ENCODE peak calls at places on chromosomes 1 and 21, in eight cellular contexts. M, S, J, B, H, E, C and X are unnamed samples.

GRCh38 chr1:151639466-151639865 is 27.6 kb downstream of the SNX27 start:
- DNase-seq in H (peak), C (no peak), J (peak), M (no peak), B (no peak), E (no peak), S (no peak), X (no peak)

GRCh38 chr1:74772945-74773344 is 40.0 kb downstream of the TYW3 start:
- DNase-seq in E (no peak), S (no peak), B (no peak), H (no peak), C (no peak), M (no peak), J (no peak), X (no peak)

GRCh38 chr1:113812661-113813135 is 422 bp upstream of the RSBN1 start:
- DNase-seq in J (peak), C (no peak), S (no peak), M (peak), B (no peak), H (no peak), E (no peak), X (no peak)

GRCh38 chr1:226990133-226990716 is 50.1 kb downstream of the COQ8A start:
- DNase-seq in S (no peak), E (no peak), C (no peak), M (peak), B (no peak), J (no peak), H (peak), X (no peak)

GRCh38 chr1:222087207-222087920 is 345.5 kb upstream of the DUSP10 start:
- DNase-seq in H (no peak), M (no peak), B (no peak), S (no peak), J (peak), C (no peak), E (no peak), X (no peak)

GRCh38 chr1:15956150-15956549 is 19.8 kb downstream of the ZBTB17 start:
- DNase-seq in C (no peak), J (peak), E (no peak), B (no peak), S (peak), H (no peak), M (no peak), X (no peak)

GRCh38 chr1:235075955-235076308 is 52.7 kb downstream of the TOMM20 start:
- DNase-seq in B (no peak), H (no peak), S (no peak), C (no peak), M (peak), J (no peak), E (no peak), X (no peak)

GRCh38 chr21:45989355-45990048 is 7.9 kb downstream of the COL6A1 start:
- DNase-seq in C (no peak), J (no peak), B (no peak), H (no peak), E (peak), S (no peak), M (peak), X (no peak)

GRCh38 chr1:160800645-160801408 is 4.9 kb downstream of the LY9 start:
- DNase-seq in H (no peak), M (no peak), B (no peak), S (no peak), C (no peak), J (no peak), E (no peak), X (no peak)

GRCh38 chr1:32338637-32339145 is 2.7 kb upstream of the MARCKSL1 start:
- DNase-seq in C (no peak), S (no peak), E (no peak), H (no peak), B (no peak), M (peak), J (no peak), X (no peak)

GRCh38 chr1:4931486-4931885 is 277.1 kb downstream of the AJAP1 start:
- DNase-seq in C (no peak), B (peak), E (no peak), J (no peak), M (no peak), S (no peak), H (peak), X (no peak)

GRCh38 chr1:69824932-69825331 is 257.2 kb downstream of the LRRC7 start:
- DNase-seq in E (no peak), C (no peak), M (no peak), J (peak), H (peak), S (no peak), B (no peak), X (no peak)

GRCh38 chr1:193709607-193710006 is 523.2 kb upstream of the B3GALT2 start:
- DNase-seq in E (no peak), J (no peak), S (no peak), M (no peak), H (no peak), B (no peak), C (no peak), X (no peak)

GRCh38 chr1:202159534-202160371 is 649 bp downstream of the PTPN7 start:
- DNase-seq in E (no peak), J (no peak), B (no peak), S (no peak), H (no peak), M (peak), C (no peak), X (no peak)

GRCh38 chr1:18951416-18951815 is 5.1 kb downstream of the IFFO2 start:
- DNase-seq in C (no peak), B (no peak), J (no peak), E (no peak), H (no peak), S (no peak), M (no peak), X (no peak)

GRCh38 chr1:192967901-192968300 is 91.3 kb downstream of the UCHL5 start:
- DNase-seq in C (no peak), S (no peak), J (no peak), M (no peak), H (no peak), E (no peak), B (peak), X (no peak)

GRCh38 chr1:94004924-94005323 is 95.7 kb upstream of the GCLM start:
- DNase-seq in E (no peak), H (no peak), C (no peak), J (no peak), B (peak), M (no peak), S (no peak), X (no peak)

GRCh38 chr21:42102516-42102915 is 31.4 kb downstream of the UMODL1 start:
- DNase-seq in M (no peak), H (no peak), B (no peak), S (no peak), E (no peak), J (peak), C (no peak), X (no peak)

GRCh38 chr1:106289265-106289664 is 767.2 kb upstream of the PRMT6 start:
- DNase-seq in J (no peak), B (no peak), E (no peak), H (no peak), S (no peak), C (no peak), M (no peak), X (no peak)

GRCh38 chr1:43367026-43367903 is 546 bp downstream of the ELOVL1 start:
- DNase-seq in E (no peak), J (no peak), S (no peak), H (no peak), M (peak), B (peak), C (no peak), X (no peak)

GRCh38 chr1:107572674-107573205 is 392.2 kb downstream of the VAV3 start:
- DNase-seq in S (no peak), E (no peak), C (no peak), B (peak), J (peak), M (no peak), H (no peak), X (no peak)

GRCh38 chr1:155086182-155086741 is 7.6 kb downstream of the EFNA3 start:
- DNase-seq in C (peak), S (peak), E (peak), J (peak), B (peak), M (peak), H (peak), X (peak)

GRCh38 chr1:27637052-27637451 is 2.1 kb upstream of the FGR start:
- DNase-seq in B (no peak), C (no peak), M (no peak), E (no peak), H (no peak), S (no peak), J (no peak), X (no peak)

GRCh38 chr1:221773383-221773782 is 31.5 kb upstream of the DUSP10 start:
- DNase-seq in J (no peak), S (no peak), E (no peak), C (no peak), B (no peak), M (no peak), H (no peak), X (no peak)

GRCh38 chr1:46081620-46082019 is 50.8 kb downstream of the PIK3R3 start:
- DNase-seq in J (no peak), H (no peak), C (no peak), B (no peak), S (no peak), E (no peak), M (no peak), X (no peak)

GRCh38 chr1:8944006-8944405 is 1.7 kb upstream of the CA6 start:
- DNase-seq in H (no peak), J (no peak), B (no peak), E (no peak), C (no peak), S (no peak), M (no peak), X (no peak)

GRCh38 chr1:91885716-91886506 is at the start of gene TGFBR3:
- DNase-seq in H (peak), B (peak), M (peak), C (peak), J (peak), S (peak), E (peak), X (peak)

GRCh38 chr1:205775015-205775716 is at the start of gene RAB29:
- DNase-seq in H (peak), S (peak), J (peak), B (peak), C (peak), E (peak), M (peak), X (no peak)

GRCh38 chr1:17539526-17540254 is at the start of gene ARHGEF10L:
- DNase-seq in B (no peak), H (no peak), C (peak), M (peak), S (peak), J (peak), E (no peak), X (no peak)

DNA sequence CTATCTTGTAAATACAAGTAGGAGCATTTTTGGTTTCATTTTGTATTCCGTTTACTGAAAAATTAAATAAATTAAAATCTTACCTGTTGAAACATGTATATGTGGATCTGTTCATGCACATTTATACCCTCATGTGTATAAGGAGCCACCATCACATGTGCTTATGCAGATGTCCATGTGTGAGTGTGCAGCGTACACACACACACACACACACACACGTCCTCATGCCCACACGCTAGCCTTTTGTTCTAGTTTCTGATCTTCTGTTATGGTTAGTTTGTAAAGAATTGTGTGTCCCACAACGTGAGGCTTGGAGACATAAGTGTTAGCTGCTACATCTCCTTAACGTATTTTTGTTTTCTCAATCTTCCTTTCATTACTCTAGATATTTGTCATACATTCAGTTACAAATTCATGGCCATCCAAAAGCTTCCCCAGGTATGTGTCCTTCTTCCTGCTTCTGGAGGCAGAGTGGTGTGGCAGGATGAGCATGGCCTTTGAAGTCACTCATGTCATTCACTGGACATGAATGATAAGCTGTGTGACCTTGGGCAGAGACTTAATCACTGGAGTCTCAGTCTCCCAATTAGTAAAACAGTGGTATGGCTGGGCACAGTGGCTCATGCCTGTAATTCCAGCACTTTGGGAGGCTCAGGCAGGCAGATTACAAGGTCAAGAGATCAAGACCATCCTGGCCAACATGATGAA is 54.6 kb downstream of the TENT5C start:
- DNase-seq in J (no peak), S (no peak), E (no peak), H (no peak), M (no peak), B (no peak), C (no peak), X (no peak)
- TF ChIP-seq CTCF in J (no peak), S (no peak), E (no peak), H (no peak), M (no peak), B (no peak), C (no peak), X (no peak)

DNA sequence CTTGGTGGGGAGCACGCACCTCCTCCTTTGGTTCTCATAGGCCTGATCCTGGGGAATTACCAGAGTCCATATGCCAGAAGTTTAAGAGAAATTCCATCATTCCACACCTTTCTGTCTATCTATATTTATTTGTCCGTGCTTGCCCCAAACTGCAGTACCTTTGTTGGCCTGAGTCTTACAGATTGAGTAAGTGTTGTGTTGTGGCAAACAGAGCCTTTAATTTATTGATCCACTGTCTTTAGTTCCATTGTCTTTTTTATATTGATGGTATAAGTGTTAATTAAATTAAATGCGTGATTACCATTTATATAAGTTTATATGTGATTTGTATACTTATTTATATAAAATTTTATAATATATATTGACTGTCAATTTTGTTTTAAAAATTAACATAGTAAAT is 4.9 kb downstream of the SH3BGR start:
- DNase-seq in E (no peak), M (no peak), S (no peak), J (no peak), C (no peak), B (peak), H (no peak), X (no peak)
- TF ChIP-seq CTCF in E (no peak), M (no peak), S (no peak), J (no peak), C (peak), B (peak), H (peak), X (no peak)

GRCh38 chr1:196734460-196734859 is 40.2 kb upstream of the CFHR3 start:
- DNase-seq in S (no peak), M (no peak), H (no peak), J (no peak), C (no peak), B (no peak), E (no peak), X (no peak)

GRCh38 chr1:196733091-196733970 is 41.3 kb upstream of the CFHR3 start:
- DNase-seq in M (no peak), J (no peak), B (no peak), E (no peak), C (no peak), H (peak), S (no peak), X (no peak)

GRCh38 chr1:196734006-196734405 is 40.6 kb upstream of the CFHR3 start:
- DNase-seq in S (no peak), M (no peak), J (no peak), C (no peak), E (no peak), H (no peak), B (no peak), X (no peak)

DNA sequence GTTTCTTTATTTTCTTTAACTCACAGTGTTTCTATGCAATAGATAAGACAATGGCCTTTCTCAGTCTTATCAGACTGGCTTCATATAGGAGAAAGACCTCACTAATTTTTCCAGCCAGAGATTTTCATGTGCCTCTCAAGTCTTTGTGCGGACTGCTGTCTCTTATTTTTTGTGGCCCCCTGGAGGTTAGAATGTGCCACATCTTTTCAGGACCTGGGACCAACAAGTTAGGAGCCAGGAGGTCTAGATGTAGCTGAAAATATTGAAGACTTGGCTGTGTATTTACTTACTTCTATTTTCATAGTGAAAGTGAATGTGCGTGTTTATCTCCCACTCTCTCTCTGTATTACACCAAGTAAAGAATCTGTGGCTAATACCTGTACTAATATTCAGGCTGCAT is 42.1 kb upstream of the CFHR3 start:
- DNase-seq in C (no peak), B (no peak), M (no peak), S (no peak), E (no peak), H (no peak), J (no peak), X (no peak)
- TF ChIP-seq CTCF in C (peak), B (peak), M (no peak), S (peak), E (no peak), H (peak), J (peak), X (no peak)

DNA sequence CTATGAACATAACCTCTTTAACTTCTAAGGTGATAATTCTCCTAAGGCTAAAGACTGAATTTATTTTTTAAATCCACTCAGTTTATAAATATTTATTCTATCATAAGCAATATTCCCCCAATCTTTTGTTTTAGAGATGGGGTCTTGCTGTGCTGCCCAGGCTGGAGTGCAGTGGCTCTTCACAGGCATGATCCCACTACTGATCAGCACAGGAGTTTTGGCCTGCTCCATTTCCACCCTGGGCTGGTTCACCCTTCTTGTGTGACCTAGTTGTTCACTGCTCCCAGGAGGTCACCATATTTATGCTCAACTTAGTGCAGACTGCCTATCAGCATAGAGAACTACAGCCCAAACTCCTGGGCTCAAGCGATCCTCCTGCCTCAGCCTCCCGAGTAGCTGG is 38.6 kb downstream of the LPGAT1 start:
- DNase-seq in S (no peak), J (no peak), E (no peak), C (no peak), H (no peak), B (no peak), M (no peak), X (no peak)
- TF ChIP-seq CTCF in S (no peak), J (no peak), E (no peak), C (no peak), H (no peak), B (no peak), M (no peak), X (no peak)

DNA sequence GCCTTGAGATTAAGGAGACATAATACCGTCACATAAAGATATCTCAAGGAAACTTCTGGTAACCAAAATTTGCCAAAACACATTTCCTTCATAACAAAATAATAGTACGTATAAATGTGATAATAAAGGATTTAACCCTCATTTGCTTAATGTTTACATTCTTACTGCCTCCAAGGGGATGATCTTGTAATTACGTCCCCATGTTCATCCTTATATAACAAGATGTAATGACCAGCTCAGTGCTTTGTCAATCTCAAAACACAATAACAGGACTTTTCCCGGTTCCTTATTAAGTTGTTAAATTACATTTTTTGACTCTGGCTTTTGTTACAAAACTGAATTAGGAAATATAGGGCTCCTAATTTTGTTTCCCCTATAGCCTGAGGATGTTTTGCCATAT is 41.3 kb upstream of the UHMK1 start:
- DNase-seq in M (no peak), S (no peak), J (no peak), C (no peak), B (peak), E (no peak), H (no peak), X (no peak)
- TF ChIP-seq CTCF in M (no peak), S (no peak), J (no peak), C (no peak), B (peak), E (no peak), H (no peak), X (no peak)